ENCODE peak calls at places on chromosomes 6 and 20, in four cellular contexts. L is neural crest cell, F is occipital lobe, R is mucosa of gallbladder. W is an unnamed sample.

GRCh38 chr20:61288331-61288784 is 36.3 kb downstream of the CDH4 start:
- DNase-seq in L (no peak), F (no peak), R (no peak), W (no peak)

GRCh38 chr6:105620878-105621277 is 218.0 kb upstream of the PREP start:
- DNase-seq in L (no peak), F (no peak), R (no peak), W (no peak)

GRCh38 chr6:139519571-139520031 is 145.2 kb upstream of the CITED2 start:
- DNase-seq in L (no peak), F (no peak), R (no peak), W (no peak)

GRCh38 chr20:46557231-46557956 is 6.9 kb upstream of the OCSTAMP start:
- DNase-seq in L (no peak), F (no peak), R (no peak), W (no peak)

GRCh38 chr6:78611097-78611625 is 256.2 kb upstream of the IRAK1BP1 start:
- DNase-seq in L (no peak), F (no peak), R (peak), W (no peak)

GRCh38 chr6:124955108-124955851 is 7.0 kb upstream of the RNF217 start:
- DNase-seq in L (no peak), F (no peak), R (no peak), W (no peak)

GRCh38 chr6:168403370-168404005 is 37.5 kb upstream of the SMOC2 start:
- DNase-seq in L (no peak), F (no peak), R (no peak), W (no peak)

GRCh38 chr20:26276811-26277210 is 580.2 kb upstream of the ZNF337 start:
- DNase-seq in L (no peak), F (no peak), R (no peak), W (no peak)

W was measured in adrenal gland.